ENCODE peak calls at places on chromosomes 3 and 15, in five cellular contexts. One of them, this sample, is unnamed. For H3K27me3 and H3K4me1, the result is how much of the 10 kb centered on the place peaks cover.

GRCh38 chr15:68601206-68602197 is 22.7 kb downstream of the CORO2B start:
- DNase-seq in CD8-positive, alpha-beta T cell: no peak
- DNase-seq in thyroid gland: no peak
- DNase-seq in adrenal gland: no peak
- DNase-seq in GM23338: no peak
- DNase-seq in this sample: no peak

GRCh38 chr3:129336093-129336706 is 57.5 kb downstream of the HMCES start:
- DNase-seq in CD8-positive, alpha-beta T cell: no peak
- DNase-seq in GM23338: no peak
- DNase-seq in thyroid gland: no peak
- DNase-seq in adrenal gland: no peak
- DNase-seq in this sample: no peak

GRCh38 chr15:53625962-53626845 is 133.3 kb downstream of the WDR72 start:
- DNase-seq in CD8-positive, alpha-beta T cell: no peak
- DNase-seq in adrenal gland: no peak
- DNase-seq in GM23338: peak
- DNase-seq in thyroid gland: no peak
- DNase-seq in this sample: no peak

GRCh38 chr3:43632269-43632733 is 10.5 kb upstream of the ANO10 start:
- DNase-seq in CD8-positive, alpha-beta T cell: no peak
- DNase-seq in GM23338: peak
- DNase-seq in adrenal gland: no peak
- DNase-seq in thyroid gland: no peak
- DNase-seq in this sample: peak

GRCh38 chr3:194344012-194344411 is 7.1 kb downstream of the CPN2 start:
- DNase-seq in GM23338: peak
- DNase-seq in thyroid gland: peak
- DNase-seq in CD8-positive, alpha-beta T cell: peak
- DNase-seq in adrenal gland: peak
- DNase-seq in this sample: no peak

GRCh38 chr3:25621087-25621486 is 43.6 kb downstream of the TOP2B start:
- DNase-seq in GM23338: no peak
- DNase-seq in CD8-positive, alpha-beta T cell: no peak
- DNase-seq in adrenal gland: no peak
- DNase-seq in thyroid gland: no peak
- DNase-seq in this sample: peak

GRCh38 chr3:120503727-120504616 is 53.2 kb upstream of the FSTL1 start:
- DNase-seq in thyroid gland: no peak
- DNase-seq in adrenal gland: no peak
- DNase-seq in GM23338: peak
- DNase-seq in CD8-positive, alpha-beta T cell: no peak
- DNase-seq in this sample: no peak

GRCh38 chr15:71215126-71215894 is 100.0 kb downstream of the THSD4 start:
- DNase-seq in thyroid gland: no peak
- DNase-seq in GM23338: peak
- DNase-seq in adrenal gland: no peak
- DNase-seq in CD8-positive, alpha-beta T cell: no peak
- DNase-seq in this sample: no peak

GRCh38 chr15:53469422-53469821 is 290.0 kb downstream of the WDR72 start:
- DNase-seq in GM23338: no peak
- DNase-seq in thyroid gland: no peak
- DNase-seq in CD8-positive, alpha-beta T cell: no peak
- DNase-seq in adrenal gland: no peak
- DNase-seq in this sample: no peak

GRCh38 chr3:65438612-65439011 is 600.1 kb downstream of the MAGI1 start:
- DNase-seq in CD8-positive, alpha-beta T cell: no peak
- DNase-seq in thyroid gland: no peak
- DNase-seq in adrenal gland: no peak
- DNase-seq in GM23338: no peak
- DNase-seq in this sample: no peak

GRCh38 chr3:65439641-65440040 is 599.1 kb downstream of the MAGI1 start:
- DNase-seq in thyroid gland: peak
- DNase-seq in GM23338: peak
- DNase-seq in adrenal gland: peak
- DNase-seq in CD8-positive, alpha-beta T cell: no peak
- DNase-seq in this sample: peak

GRCh38 chr3:65433480-65433879 is 605.2 kb downstream of the MAGI1 start:
- DNase-seq in adrenal gland: no peak
- DNase-seq in thyroid gland: no peak
- DNase-seq in CD8-positive, alpha-beta T cell: no peak
- DNase-seq in GM23338: no peak
- DNase-seq in this sample: no peak

GRCh38 chr3:65438096-65438495 is 600.6 kb downstream of the MAGI1 start:
- DNase-seq in thyroid gland: no peak
- DNase-seq in GM23338: no peak
- DNase-seq in CD8-positive, alpha-beta T cell: no peak
- DNase-seq in adrenal gland: no peak
- DNase-seq in this sample: no peak

DNA sequence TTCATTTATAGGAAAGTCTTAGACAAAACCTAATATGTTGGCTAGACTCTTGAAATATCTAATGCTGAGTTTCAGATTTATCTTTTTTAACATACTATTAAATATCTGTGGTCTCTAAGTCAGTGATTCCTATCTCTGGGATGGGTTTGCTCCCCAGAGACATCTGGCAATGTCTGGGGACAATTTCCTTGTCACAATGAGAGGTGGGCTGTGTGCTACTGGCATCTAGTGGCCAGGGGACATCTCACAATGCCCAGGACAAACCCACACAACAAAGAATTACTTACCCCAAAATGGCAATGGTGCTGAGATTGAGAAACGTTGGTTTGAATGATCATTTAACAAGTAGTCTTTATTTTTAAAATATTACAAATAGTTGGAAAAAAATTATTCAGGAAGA is 602.1 kb downstream of the MAGI1 start:
- DNase-seq in CD8-positive, alpha-beta T cell: no peak
- DNase-seq in thyroid gland: peak
- DNase-seq in adrenal gland: peak
- DNase-seq in GM23338: peak
- DNase-seq in this sample: no peak
- TF ChIP-seq CTCF in CD8-positive, alpha-beta T cell: no peak
- TF ChIP-seq CTCF in thyroid gland: peak
- TF ChIP-seq CTCF in adrenal gland: peak
- TF ChIP-seq CTCF in GM23338: peak
- TF ChIP-seq CTCF in this sample: peak

DNA sequence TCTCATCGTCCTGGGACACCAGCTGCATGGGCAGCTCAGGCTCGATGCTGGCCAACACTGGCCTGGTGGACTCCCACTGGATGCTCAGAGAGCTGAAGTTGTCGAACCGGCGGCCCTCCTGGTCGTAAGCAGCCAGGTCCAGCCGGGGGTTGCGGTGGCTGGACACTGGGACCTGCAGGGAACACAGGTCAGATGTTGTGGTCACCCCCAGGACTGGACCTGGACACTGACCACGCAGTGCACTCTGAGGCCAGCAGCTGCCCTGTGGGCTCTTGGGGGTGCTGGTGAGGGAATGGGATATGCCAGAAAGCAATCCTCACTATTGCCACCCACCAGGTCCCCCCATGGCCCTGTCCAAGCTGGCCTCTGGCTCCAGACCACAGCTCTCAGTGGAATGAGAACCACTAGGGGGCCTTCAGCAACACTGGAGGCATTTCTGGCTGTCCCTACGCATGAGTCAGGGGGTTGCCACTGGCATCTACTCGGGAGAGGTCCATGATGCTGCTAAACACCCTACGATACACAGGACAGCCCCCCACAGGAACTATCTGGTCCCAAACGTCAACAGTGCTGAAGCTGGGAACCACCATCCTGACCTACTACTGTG is 66.1 kb downstream of the NUP210 start:
- DNase-seq in GM23338: no peak
- DNase-seq in adrenal gland: no peak
- DNase-seq in CD8-positive, alpha-beta T cell: no peak
- DNase-seq in thyroid gland: no peak
- DNase-seq in this sample: no peak
- H3K27me3 ChIP-seq in GM23338: under half
- H3K27me3 ChIP-seq in adrenal gland: under half
- H3K27me3 ChIP-seq in CD8-positive, alpha-beta T cell: under half
- H3K27me3 ChIP-seq in thyroid gland: under half
- H3K27me3 ChIP-seq in this sample: under half

GRCh38 chr15:56981160-56981559 is 62.7 kb downstream of the TCF12 start:
- DNase-seq in CD8-positive, alpha-beta T cell: no peak
- DNase-seq in GM23338: no peak
- DNase-seq in thyroid gland: no peak
- DNase-seq in adrenal gland: no peak
- DNase-seq in this sample: no peak
- H3K4me1 ChIP-seq in CD8-positive, alpha-beta T cell: under half
- H3K4me1 ChIP-seq in GM23338: under half
- H3K4me1 ChIP-seq in thyroid gland: under half
- H3K4me1 ChIP-seq in adrenal gland: under half
- H3K4me1 ChIP-seq in this sample: under half

GRCh38 chr15:67133738-67134576 is 68.6 kb downstream of the SMAD3 start:
- DNase-seq in CD8-positive, alpha-beta T cell: peak
- DNase-seq in GM23338: peak
- DNase-seq in thyroid gland: peak
- DNase-seq in adrenal gland: no peak
- DNase-seq in this sample: no peak

GRCh38 chr15:67137319-67137718 is 71.9 kb downstream of the SMAD3 start:
- DNase-seq in thyroid gland: no peak
- DNase-seq in GM23338: no peak
- DNase-seq in CD8-positive, alpha-beta T cell: no peak
- DNase-seq in adrenal gland: no peak
- DNase-seq in this sample: no peak

GRCh38 chr15:67136802-67137201 is 71.4 kb downstream of the SMAD3 start:
- DNase-seq in CD8-positive, alpha-beta T cell: no peak
- DNase-seq in thyroid gland: no peak
- DNase-seq in adrenal gland: no peak
- DNase-seq in GM23338: no peak
- DNase-seq in this sample: no peak

GRCh38 chr15:67134577-67135492 is 69.4 kb downstream of the SMAD3 start:
- DNase-seq in GM23338: no peak
- DNase-seq in CD8-positive, alpha-beta T cell: no peak
- DNase-seq in thyroid gland: no peak
- DNase-seq in adrenal gland: peak
- DNase-seq in this sample: no peak

GRCh38 chr15:67135494-67135893 is 70.1 kb downstream of the SMAD3 start:
- DNase-seq in thyroid gland: peak
- DNase-seq in CD8-positive, alpha-beta T cell: no peak
- DNase-seq in GM23338: no peak
- DNase-seq in adrenal gland: peak
- DNase-seq in this sample: no peak
- TF ChIP-seq CTCF in thyroid gland: peak
- TF ChIP-seq CTCF in CD8-positive, alpha-beta T cell: no peak
- TF ChIP-seq CTCF in GM23338: no peak
- TF ChIP-seq CTCF in adrenal gland: no peak
- TF ChIP-seq CTCF in this sample: no peak

GRCh38 chr3:160486459-160486869 is 36.9 kb upstream of the TRIM59 start:
- DNase-seq in CD8-positive, alpha-beta T cell: no peak
- DNase-seq in adrenal gland: no peak
- DNase-seq in thyroid gland: no peak
- DNase-seq in GM23338: peak
- DNase-seq in this sample: peak
- H3K27me3 ChIP-seq in CD8-positive, alpha-beta T cell: under half
- H3K27me3 ChIP-seq in adrenal gland: under half
- H3K27me3 ChIP-seq in thyroid gland: under half
- H3K27me3 ChIP-seq in GM23338: under half
- H3K27me3 ChIP-seq in this sample: under half

GRCh38 chr3:57065588-57065987 is 5.1 kb downstream of the SPATA12 start:
- DNase-seq in GM23338: no peak
- DNase-seq in CD8-positive, alpha-beta T cell: no peak
- DNase-seq in adrenal gland: no peak
- DNase-seq in thyroid gland: no peak
- DNase-seq in this sample: no peak

GRCh38 chr3:57061556-57061955 is 1.1 kb downstream of the SPATA12 start:
- DNase-seq in GM23338: no peak
- DNase-seq in thyroid gland: no peak
- DNase-seq in CD8-positive, alpha-beta T cell: no peak
- DNase-seq in adrenal gland: no peak
- DNase-seq in this sample: no peak

GRCh38 chr3:57064615-57065014 is 4.2 kb downstream of the SPATA12 start:
- DNase-seq in adrenal gland: no peak
- DNase-seq in CD8-positive, alpha-beta T cell: no peak
- DNase-seq in GM23338: no peak
- DNase-seq in thyroid gland: no peak
- DNase-seq in this sample: no peak

GRCh38 chr3:57062119-57062631 is 1.7 kb downstream of the SPATA12 start:
- DNase-seq in GM23338: peak
- DNase-seq in CD8-positive, alpha-beta T cell: no peak
- DNase-seq in adrenal gland: peak
- DNase-seq in thyroid gland: peak
- DNase-seq in this sample: no peak

DNA sequence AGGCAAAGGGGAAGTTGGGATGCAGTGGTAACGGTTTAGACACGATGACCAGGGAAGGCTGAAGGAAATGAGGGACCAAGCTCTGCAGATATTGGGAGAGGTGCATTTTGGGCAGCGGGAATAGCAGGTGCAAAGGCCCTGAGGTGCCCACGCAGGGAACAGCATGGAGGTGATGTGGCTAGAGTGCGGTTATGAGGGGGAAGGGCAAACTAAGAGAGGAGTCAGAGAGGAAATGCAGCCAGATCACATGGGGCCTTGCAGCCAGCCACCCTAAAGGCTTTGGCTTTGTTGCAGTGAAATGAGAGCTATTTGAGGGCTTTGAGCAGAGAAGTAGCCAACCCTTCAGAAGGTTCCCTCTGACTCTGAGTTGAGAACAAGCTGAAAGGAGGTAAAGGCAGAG is 2.6 kb downstream of the SPATA12 start:
- DNase-seq in thyroid gland: no peak
- DNase-seq in CD8-positive, alpha-beta T cell: no peak
- DNase-seq in GM23338: no peak
- DNase-seq in adrenal gland: no peak
- DNase-seq in this sample: no peak
- H3K4me1 ChIP-seq in thyroid gland: under half
- H3K4me1 ChIP-seq in CD8-positive, alpha-beta T cell: under half
- H3K4me1 ChIP-seq in GM23338: under half
- H3K4me1 ChIP-seq in adrenal gland: under half
- H3K4me1 ChIP-seq in this sample: under half

DNA sequence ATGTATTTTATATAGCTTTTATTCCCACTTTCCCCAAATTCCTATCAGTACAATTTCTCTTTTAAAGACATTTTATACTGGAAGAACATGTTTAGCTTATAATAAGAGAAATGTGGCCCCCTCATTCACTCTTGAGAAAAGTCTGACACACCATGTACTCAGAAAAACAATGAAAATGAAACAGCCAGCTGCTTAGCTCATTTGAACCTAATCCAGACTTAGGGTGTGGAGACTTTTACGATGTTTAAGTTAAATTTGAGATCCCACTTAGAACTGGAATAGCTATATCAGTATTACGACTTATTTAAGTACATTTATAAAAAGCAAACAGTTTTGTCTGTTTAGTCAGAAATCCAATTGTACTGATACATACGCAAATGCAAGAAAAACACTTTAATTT is 252.3 kb upstream of the ARRDC4 start:
- DNase-seq in adrenal gland: no peak
- DNase-seq in CD8-positive, alpha-beta T cell: no peak
- DNase-seq in GM23338: no peak
- DNase-seq in thyroid gland: no peak
- DNase-seq in this sample: no peak
- TF ChIP-seq CTCF in adrenal gland: no peak
- TF ChIP-seq CTCF in CD8-positive, alpha-beta T cell: no peak
- TF ChIP-seq CTCF in GM23338: no peak
- TF ChIP-seq CTCF in thyroid gland: no peak
- TF ChIP-seq CTCF in this sample: no peak

GRCh38 chr15:38650384-38650783 is 85.8 kb upstream of the RASGRP1 start:
- DNase-seq in thyroid gland: no peak
- DNase-seq in CD8-positive, alpha-beta T cell: no peak
- DNase-seq in GM23338: peak
- DNase-seq in adrenal gland: no peak
- DNase-seq in this sample: no peak
- H3K27me3 ChIP-seq in thyroid gland: under half
- H3K27me3 ChIP-seq in CD8-positive, alpha-beta T cell: under half
- H3K27me3 ChIP-seq in GM23338: under half
- H3K27me3 ChIP-seq in adrenal gland: under half
- H3K27me3 ChIP-seq in this sample: under half

GRCh38 chr3:152260026-152260425 is 8.7 kb upstream of the MBNL1 start:
- DNase-seq in GM23338: no peak
- DNase-seq in adrenal gland: no peak
- DNase-seq in thyroid gland: no peak
- DNase-seq in CD8-positive, alpha-beta T cell: no peak
- DNase-seq in this sample: no peak
- H3K4me1 ChIP-seq in GM23338: under half
- H3K4me1 ChIP-seq in adrenal gland: under half
- H3K4me1 ChIP-seq in thyroid gland: under half
- H3K4me1 ChIP-seq in CD8-positive, alpha-beta T cell: half or more
- H3K4me1 ChIP-seq in this sample: under half

This sample was measured in foreskin keratinocyte.